ENCODE peak calls at places on chromosomes 12 and 14, in six cellular contexts. H is endothelial cell of umbilical vein, J is sigmoid colon, S is transverse colon, A is HCT116, F is stomach. M is an unnamed sample. For H3K4me1, the result is how much of the 10 kb centered on the place peaks cover.

GRCh38 chr14:63512861-63513260 is 30.3 kb downstream of the PPP2R5E start:
- DNase-seq in H (no peak), J (no peak), S (no peak), A (no peak), F (no peak), M (no peak)

GRCh38 chr12:105214670-105215375 is 21.2 kb downstream of the APPL2 start:
- DNase-seq in H (peak), J (no peak), S (peak), A (no peak), F (peak), M (peak)

GRCh38 chr12:119182701-119183493 is 4.2 kb downstream of the HSPB8 start:
- DNase-seq in H (peak), J (no peak), S (no peak), A (no peak), F (no peak), M (no peak)

GRCh38 chr12:111975161-111975931 is 37.6 kb downstream of the TMEM116 start:
- DNase-seq in H (no peak), J (no peak), S (no peak), A (no peak), F (no peak), M (no peak)

GRCh38 chr12:110373025-110373876 is 30.3 kb downstream of the ANAPC7 start:
- DNase-seq in H (no peak), J (peak), S (no peak), A (no peak), F (no peak), M (peak)

GRCh38 chr14:68801631-68802030 is 8.8 kb upstream of the ZFP36L1 start:
- DNase-seq in H (no peak), J (no peak), S (no peak), A (no peak), F (no peak), M (no peak)

GRCh38 chr12:65907465-65907864 is 83.2 kb downstream of the HMGA2 start:
- DNase-seq in H (no peak), J (no peak), S (no peak), A (no peak), F (no peak), M (no peak)

GRCh38 chr14:72743626-72744025 is 150.3 kb downstream of the DPF3 start:
- DNase-seq in H (no peak), J (no peak), S (no peak), A (no peak), F (peak), M (no peak)

GRCh38 chr12:32051511-32052299 is 54.9 kb upstream of the BICD1 start:
- DNase-seq in H (peak), J (no peak), S (no peak), A (peak), F (no peak), M (no peak)

GRCh38 chr14:58238252-58239247 is 6.1 kb upstream of the PSMA3 start:
- DNase-seq in H (peak), J (no peak), S (no peak), A (no peak), F (no peak), M (no peak)

GRCh38 chr12:1838994-1839365 is 18.6 kb downstream of the LRTM2 start:
- DNase-seq in H (no peak), J (peak), S (no peak), A (no peak), F (no peak), M (no peak)

GRCh38 chr12:81992461-81992860 is 233.3 kb upstream of the PPFIA2 start:
- DNase-seq in H (peak), J (no peak), S (peak), A (peak), F (peak), M (no peak)

GRCh38 chr14:63501429-63501828 is 41.7 kb downstream of the PPP2R5E start:
- DNase-seq in H (no peak), J (no peak), S (no peak), A (no peak), F (no peak), M (no peak)

GRCh38 chr12:122584177-122584576 is 57.1 kb downstream of the KNTC1 start:
- DNase-seq in H (no peak), J (no peak), S (no peak), A (no peak), F (no peak), M (no peak)

GRCh38 chr14:24063263-24063836 is 8.0 kb upstream of the CPNE6 start:
- DNase-seq in H (no peak), J (peak), S (peak), A (no peak), F (no peak), M (no peak)

GRCh38 chr12:81492131-81492720 is 266.9 kb downstream of the PPFIA2 start:
- DNase-seq in H (no peak), J (no peak), S (no peak), A (no peak), F (no peak), M (no peak)

GRCh38 chr12:115043079-115043478 is 359.1 kb upstream of the TBX3 start:
- DNase-seq in H (no peak), J (no peak), S (no peak), A (no peak), F (no peak), M (no peak)

GRCh38 chr12:131803995-131804521 is 24.1 kb upstream of the MMP17 start:
- DNase-seq in H (peak), J (no peak), S (peak), A (no peak), F (no peak), M (no peak)

GRCh38 chr12:94650143-94651056 is at the start of gene TMCC3:
- DNase-seq in H (peak), J (peak), S (peak), A (no peak), F (peak), M (peak)

GRCh38 chr12:119412811-119413794 is 78.6 kb downstream of the CCDC60 start:
- DNase-seq in H (peak), J (peak), S (peak), A (peak), F (peak), M (peak)

GRCh38 chr12:41202051-41202450 is 13.9 kb downstream of the PDZRN4 start:
- DNase-seq in H (no peak), J (no peak), S (no peak), A (no peak), F (no peak), M (no peak)

GRCh38 chr12:76025601-76026575 is 5.7 kb downstream of the PHLDA1 start:
- DNase-seq in H (peak), J (no peak), S (no peak), A (no peak), F (no peak), M (no peak)

GRCh38 chr14:95419569-95419968 is 96.9 kb downstream of the SYNE3 start:
- DNase-seq in H (no peak), J (no peak), S (no peak), A (no peak), F (no peak), M (no peak)

GRCh38 chr12:106302401-106303201 is at the start of gene TCP11L2:
- DNase-seq in H (peak), J (peak), S (peak), A (no peak), F (peak), M (peak)

GRCh38 chr12:106301611-106302321 is 767 bp upstream of the TCP11L2 start:
- DNase-seq in H (peak), J (peak), S (peak), A (no peak), F (peak), M (peak)

GRCh38 chr12:106304797-106305196 is 2.3 kb downstream of the TCP11L2 start:
- DNase-seq in H (no peak), J (no peak), S (no peak), A (no peak), F (no peak), M (no peak)

GRCh38 chr12:106304001-106304421 is 1.5 kb downstream of the TCP11L2 start:
- DNase-seq in H (no peak), J (no peak), S (no peak), A (no peak), F (no peak), M (no peak)

GRCh38 chr12:106303202-106303820 is 778 bp downstream of the TCP11L2 start:
- DNase-seq in H (peak), J (peak), S (peak), A (no peak), F (peak), M (peak)
- H3K4me1 ChIP-seq in H (under half), J (half or more), S (half or more), A (under half), F (half or more), M (under half)

GRCh38 chr12:77894548-77894947 is 63.9 kb downstream of the NAV3 start:
- DNase-seq in H (no peak), J (no peak), S (no peak), A (no peak), F (no peak), M (no peak)
- TF ChIP-seq POLR2AphosphoS5 in H (no peak), J (no peak), S (no peak), A (no peak), F (no peak), M (no peak)

DNA sequence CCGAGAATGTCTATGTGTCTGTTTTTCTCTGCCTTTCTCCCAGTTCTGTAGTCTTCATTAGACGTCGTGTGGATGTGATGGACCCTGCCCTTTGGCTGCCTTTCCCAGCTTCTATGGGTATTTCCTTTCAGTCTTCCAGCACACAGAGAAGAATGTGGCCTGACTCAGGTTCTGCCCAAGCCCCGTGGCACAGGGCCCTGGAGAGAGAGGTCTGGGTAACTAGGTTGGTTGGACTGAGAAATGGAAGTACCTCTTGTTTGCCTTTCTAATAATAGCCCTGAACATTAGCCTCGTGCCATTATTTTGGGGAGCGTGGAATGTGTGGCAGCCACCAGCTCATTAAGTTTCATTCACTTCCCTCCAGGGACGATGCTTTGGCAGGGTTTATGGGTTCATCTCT is 3.9 kb downstream of the FOXJ2 start:
- DNase-seq in H (no peak), J (no peak), S (no peak), A (no peak), F (peak), M (no peak)
- H3K27ac ChIP-seq in H (no peak), J (peak), S (no peak), A (no peak), F (peak), M (no peak)

GRCh38 chr14:103404920-103405319 is 19.7 kb downstream of the MARK3 start:
- DNase-seq in H (peak), J (no peak), S (no peak), A (no peak), F (peak), M (peak)

GRCh38 chr14:103404032-103404918 is 19.1 kb downstream of the MARK3 start:
- DNase-seq in H (peak), J (no peak), S (no peak), A (no peak), F (no peak), M (no peak)

GRCh38 chr14:103400537-103400936 is 15.3 kb downstream of the MARK3 start:
- DNase-seq in H (no peak), J (no peak), S (no peak), A (no peak), F (no peak), M (no peak)

GRCh38 chr14:103401223-103402214 is 16.3 kb downstream of the MARK3 start:
- DNase-seq in H (peak), J (no peak), S (no peak), A (no peak), F (no peak), M (no peak)

GRCh38 chr14:103402700-103403099 is 17.5 kb downstream of the MARK3 start:
- DNase-seq in H (peak), J (no peak), S (no peak), A (no peak), F (no peak), M (no peak)
- H3K4me1 ChIP-seq in H (under half), J (half or more), S (half or more), A (under half), F (half or more), M (under half)

M was measured in prostate gland.